ENCODE peak calls at places on chromosomes 12 and 14, in six cellular contexts. One of them, this sample, is unnamed.

GRCh38 chr14:24875203-24875840 is 174.6 kb downstream of the STXBP6 start:
- DNase-seq in H9: no peak
- DNase-seq in trophoblast cell: no peak
- DNase-seq in mesenchymal stem cell: no peak
- DNase-seq in H1: no peak
- DNase-seq in IMR-90: peak
- DNase-seq in this sample: no peak

GRCh38 chr14:70655110-70655826 is 13.6 kb downstream of the TTC9 start:
- DNase-seq in IMR-90: no peak
- DNase-seq in H1: peak
- DNase-seq in H9: peak
- DNase-seq in trophoblast cell: no peak
- DNase-seq in mesenchymal stem cell: no peak
- DNase-seq in this sample: no peak

GRCh38 chr12:65754744-65755595 is 69.3 kb upstream of the HMGA2 start:
- DNase-seq in H9: no peak
- DNase-seq in IMR-90: no peak
- DNase-seq in mesenchymal stem cell: no peak
- DNase-seq in H1: no peak
- DNase-seq in trophoblast cell: no peak
- DNase-seq in this sample: no peak

GRCh38 chr12:102010265-102010994 is 51.4 kb downstream of the WASHC3 start:
- DNase-seq in mesenchymal stem cell: no peak
- DNase-seq in IMR-90: no peak
- DNase-seq in trophoblast cell: no peak
- DNase-seq in H9: no peak
- DNase-seq in H1: no peak
- DNase-seq in this sample: no peak

GRCh38 chr14:49250109-49250508 is 336.1 kb downstream of the RPS29 start:
- DNase-seq in trophoblast cell: peak
- DNase-seq in mesenchymal stem cell: peak
- DNase-seq in H1: no peak
- DNase-seq in IMR-90: peak
- DNase-seq in H9: no peak
- DNase-seq in this sample: no peak

GRCh38 chr12:6532927-6533652 is 1.2 kb upstream of the GAPDH start:
- DNase-seq in mesenchymal stem cell: peak
- DNase-seq in IMR-90: peak
- DNase-seq in trophoblast cell: peak
- DNase-seq in H1: peak
- DNase-seq in H9: peak
- DNase-seq in this sample: no peak

GRCh38 chr12:49783917-49784676 is 42.7 kb downstream of the TMBIM6 start:
- DNase-seq in H9: no peak
- DNase-seq in IMR-90: peak
- DNase-seq in H1: no peak
- DNase-seq in trophoblast cell: peak
- DNase-seq in mesenchymal stem cell: peak
- DNase-seq in this sample: no peak

GRCh38 chr12:62766516-62766915 is 168.4 kb downstream of the PPM1H start:
- DNase-seq in H9: no peak
- DNase-seq in H1: no peak
- DNase-seq in IMR-90: no peak
- DNase-seq in mesenchymal stem cell: no peak
- DNase-seq in trophoblast cell: no peak
- DNase-seq in this sample: no peak

GRCh38 chr12:56987011-56987410 is 19.3 kb downstream of the ZBTB39 start:
- DNase-seq in trophoblast cell: no peak
- DNase-seq in mesenchymal stem cell: no peak
- DNase-seq in H9: no peak
- DNase-seq in IMR-90: no peak
- DNase-seq in H1: peak
- DNase-seq in this sample: no peak

GRCh38 chr14:68458840-68459469 is 333.9 kb downstream of the ZFP36L1 start:
- DNase-seq in mesenchymal stem cell: peak
- DNase-seq in trophoblast cell: peak
- DNase-seq in H1: no peak
- DNase-seq in IMR-90: peak
- DNase-seq in H9: peak
- DNase-seq in this sample: no peak

GRCh38 chr12:64160718-64161060 is 61.4 kb downstream of the KICS2 start:
- DNase-seq in trophoblast cell: peak
- DNase-seq in mesenchymal stem cell: no peak
- DNase-seq in IMR-90: peak
- DNase-seq in H9: no peak
- DNase-seq in H1: no peak
- DNase-seq in this sample: no peak

GRCh38 chr12:123384318-123384993 is 524 bp downstream of the KMT5A start:
- DNase-seq in mesenchymal stem cell: peak
- DNase-seq in H1: peak
- DNase-seq in trophoblast cell: peak
- DNase-seq in IMR-90: no peak
- DNase-seq in H9: no peak
- DNase-seq in this sample: no peak

GRCh38 chr12:95022477-95022876 is 19.0 kb upstream of the NDUFA12 start:
- DNase-seq in H9: no peak
- DNase-seq in H1: no peak
- DNase-seq in IMR-90: no peak
- DNase-seq in trophoblast cell: no peak
- DNase-seq in mesenchymal stem cell: no peak
- DNase-seq in this sample: no peak

GRCh38 chr14:92704036-92704804 is 44.2 kb downstream of the LGMN start:
- DNase-seq in H1: no peak
- DNase-seq in trophoblast cell: peak
- DNase-seq in H9: no peak
- DNase-seq in mesenchymal stem cell: no peak
- DNase-seq in IMR-90: no peak
- DNase-seq in this sample: no peak

GRCh38 chr12:3329361-3329760 is 161.6 kb upstream of the PRMT8 start:
- DNase-seq in H1: no peak
- DNase-seq in trophoblast cell: no peak
- DNase-seq in mesenchymal stem cell: no peak
- DNase-seq in IMR-90: no peak
- DNase-seq in H9: no peak
- DNase-seq in this sample: no peak

GRCh38 chr14:34498684-34499412 is 36.8 kb upstream of the SPTSSA start:
- DNase-seq in trophoblast cell: peak
- DNase-seq in IMR-90: peak
- DNase-seq in H1: no peak
- DNase-seq in H9: peak
- DNase-seq in mesenchymal stem cell: peak
- DNase-seq in this sample: no peak

GRCh38 chr14:30603402-30603801 is 18.7 kb upstream of the SCFD1 start:
- DNase-seq in IMR-90: no peak
- DNase-seq in H9: no peak
- DNase-seq in trophoblast cell: peak
- DNase-seq in mesenchymal stem cell: no peak
- DNase-seq in H1: no peak
- DNase-seq in this sample: no peak

GRCh38 chr12:6539276-6540134 is 5.2 kb downstream of the GAPDH start:
- DNase-seq in H1: no peak
- DNase-seq in mesenchymal stem cell: peak
- DNase-seq in IMR-90: peak
- DNase-seq in H9: peak
- DNase-seq in trophoblast cell: peak
- DNase-seq in this sample: no peak

GRCh38 chr12:17928708-17929366 is 161.2 kb downstream of the RERGL start:
- DNase-seq in H9: no peak
- DNase-seq in IMR-90: peak
- DNase-seq in mesenchymal stem cell: no peak
- DNase-seq in H1: no peak
- DNase-seq in trophoblast cell: peak
- DNase-seq in this sample: no peak

GRCh38 chr12:89988156-89988555 is 279.5 kb upstream of the ATP2B1 start:
- DNase-seq in mesenchymal stem cell: peak
- DNase-seq in trophoblast cell: no peak
- DNase-seq in H9: no peak
- DNase-seq in H1: no peak
- DNase-seq in IMR-90: peak
- DNase-seq in this sample: no peak

GRCh38 chr14:92942976-92943710 is 20.2 kb downstream of the CHGA start:
- DNase-seq in H1: no peak
- DNase-seq in mesenchymal stem cell: no peak
- DNase-seq in H9: no peak
- DNase-seq in IMR-90: no peak
- DNase-seq in trophoblast cell: no peak
- DNase-seq in this sample: no peak

GRCh38 chr14:67526676-67527459 is 6.2 kb upstream of the PLEKHH1 start:
- DNase-seq in H9: peak
- DNase-seq in IMR-90: peak
- DNase-seq in mesenchymal stem cell: peak
- DNase-seq in H1: peak
- DNase-seq in trophoblast cell: peak
- DNase-seq in this sample: no peak

GRCh38 chr14:104426771-104427125 is 152.8 kb upstream of the C14orf180 start:
- DNase-seq in trophoblast cell: no peak
- DNase-seq in H9: peak
- DNase-seq in IMR-90: no peak
- DNase-seq in mesenchymal stem cell: no peak
- DNase-seq in H1: no peak
- DNase-seq in this sample: no peak

GRCh38 chr12:109735825-109736551 is 22.4 kb downstream of the FAM222A start:
- DNase-seq in trophoblast cell: no peak
- DNase-seq in H9: peak
- DNase-seq in IMR-90: no peak
- DNase-seq in mesenchymal stem cell: no peak
- DNase-seq in H1: peak
- DNase-seq in this sample: no peak

GRCh38 chr12:5500326-5500659 is 68.4 kb downstream of the NTF3 start:
- DNase-seq in IMR-90: no peak
- DNase-seq in H1: no peak
- DNase-seq in trophoblast cell: no peak
- DNase-seq in H9: no peak
- DNase-seq in mesenchymal stem cell: no peak
- DNase-seq in this sample: no peak

GRCh38 chr12:6272300-6273208 is 37.9 kb upstream of the PLEKHG6 start:
- DNase-seq in mesenchymal stem cell: no peak
- DNase-seq in IMR-90: no peak
- DNase-seq in trophoblast cell: peak
- DNase-seq in H9: no peak
- DNase-seq in H1: no peak
- DNase-seq in this sample: no peak

GRCh38 chr12:89927226-89927698 is 218.6 kb upstream of the ATP2B1 start:
- DNase-seq in IMR-90: no peak
- DNase-seq in H9: no peak
- DNase-seq in trophoblast cell: peak
- DNase-seq in mesenchymal stem cell: no peak
- DNase-seq in H1: no peak
- DNase-seq in this sample: no peak

GRCh38 chr14:73944432-73945158 is 5.3 kb downstream of the FAM161B start:
- DNase-seq in H9: no peak
- DNase-seq in IMR-90: no peak
- DNase-seq in trophoblast cell: no peak
- DNase-seq in H1: no peak
- DNase-seq in mesenchymal stem cell: no peak
- DNase-seq in this sample: no peak

DNA sequence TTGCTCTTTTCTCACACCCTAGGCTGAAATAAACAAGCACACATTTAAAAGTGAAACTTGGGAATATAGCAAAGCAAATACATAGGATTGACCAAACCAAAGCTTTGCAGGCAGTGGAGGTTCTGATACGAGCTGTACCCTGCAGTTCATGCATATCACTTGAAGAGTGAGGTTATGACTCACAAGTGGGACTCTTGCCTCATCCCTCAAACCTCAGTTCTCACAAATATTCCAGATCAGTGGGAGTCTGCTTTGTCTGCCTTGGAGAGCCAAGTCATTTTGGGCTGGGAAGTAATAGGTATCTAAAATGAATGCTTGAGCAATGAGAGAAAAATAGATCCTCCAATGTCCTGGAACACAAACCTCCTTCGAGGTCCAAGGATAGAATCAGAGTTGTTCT is 116.4 kb downstream of the LRIG3 start:
- DNase-seq in trophoblast cell: no peak
- DNase-seq in H1: no peak
- DNase-seq in mesenchymal stem cell: peak
- DNase-seq in IMR-90: peak
- DNase-seq in H9: no peak
- DNase-seq in this sample: no peak
- H2BK120ac ChIP-seq in trophoblast cell: no peak
- H2BK120ac ChIP-seq in H1: no peak
- H2BK120ac ChIP-seq in mesenchymal stem cell: no peak
- H2BK120ac ChIP-seq in IMR-90: no peak
- H2BK120ac ChIP-seq in H9: no peak
- H2BK120ac ChIP-seq in this sample: no peak

GRCh38 chr12:124852329-124852831 is 11.3 kb downstream of the SCARB1 start:
- DNase-seq in trophoblast cell: peak
- DNase-seq in H9: no peak
- DNase-seq in mesenchymal stem cell: peak
- DNase-seq in H1: no peak
- DNase-seq in IMR-90: no peak
- DNase-seq in this sample: no peak
- H4K91ac ChIP-seq in trophoblast cell: peak
- H4K91ac ChIP-seq in H9: no peak
- H4K91ac ChIP-seq in mesenchymal stem cell: peak
- H4K91ac ChIP-seq in H1: no peak
- H4K91ac ChIP-seq in IMR-90: no peak
- H4K91ac ChIP-seq in this sample: no peak

DNA sequence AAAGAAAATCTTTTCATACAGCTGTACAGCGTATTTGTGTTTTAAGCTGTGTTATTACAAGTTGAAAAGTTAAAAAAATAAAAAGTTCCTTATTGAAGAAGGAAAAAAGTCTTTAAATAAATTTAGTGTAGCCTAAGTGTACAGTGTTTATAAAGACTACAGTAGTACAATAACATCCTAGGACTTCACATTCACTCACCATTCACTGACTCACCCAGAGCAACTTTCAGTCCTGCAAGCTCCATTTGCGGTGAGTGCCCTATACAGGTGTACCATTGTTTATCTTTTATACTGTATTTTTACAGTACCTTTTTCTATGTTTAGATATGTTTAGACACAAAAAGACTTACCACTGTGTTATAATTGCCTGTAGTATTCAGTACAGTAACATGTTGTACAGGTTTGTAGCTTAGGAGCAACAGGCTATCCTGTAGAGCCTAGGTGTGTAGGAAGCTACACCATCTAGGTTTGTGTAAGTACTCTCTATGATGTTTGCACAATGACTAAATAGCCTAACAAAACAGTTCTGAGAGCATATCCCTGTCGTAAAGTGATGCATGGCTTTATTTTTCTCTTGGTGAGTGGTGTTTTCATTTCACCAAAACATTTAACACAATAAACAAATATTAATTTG is 275.2 kb downstream of the DACT1 start:
- DNase-seq in IMR-90: peak
- DNase-seq in trophoblast cell: no peak
- DNase-seq in H9: no peak
- DNase-seq in mesenchymal stem cell: no peak
- DNase-seq in H1: no peak
- DNase-seq in this sample: no peak
- H2BK120ac ChIP-seq in IMR-90: no peak
- H2BK120ac ChIP-seq in trophoblast cell: no peak
- H2BK120ac ChIP-seq in H9: no peak
- H2BK120ac ChIP-seq in mesenchymal stem cell: no peak
- H2BK120ac ChIP-seq in H1: no peak
- H2BK120ac ChIP-seq in this sample: no peak

DNA sequence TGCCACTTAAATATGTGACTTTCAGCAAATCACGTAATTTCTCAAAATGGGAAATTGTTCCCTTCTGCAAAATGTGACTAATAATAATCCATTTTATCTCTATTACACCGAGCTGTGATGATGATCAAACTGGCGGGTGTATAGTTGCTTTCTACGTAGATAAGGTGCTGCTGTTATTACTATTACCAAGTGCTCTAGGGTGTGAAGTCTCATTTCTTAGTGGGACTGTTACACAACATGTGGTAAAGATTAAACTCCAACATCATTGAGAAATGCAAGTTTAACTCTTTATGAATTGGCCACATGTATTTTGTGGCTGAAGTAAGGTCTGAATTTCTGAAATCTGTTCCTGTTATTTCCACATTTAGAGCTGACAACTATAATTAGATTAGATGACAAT is 157.1 kb downstream of the MYRFL start:
- DNase-seq in IMR-90: no peak
- DNase-seq in H9: no peak
- DNase-seq in trophoblast cell: no peak
- DNase-seq in H1: no peak
- DNase-seq in mesenchymal stem cell: no peak
- DNase-seq in this sample: no peak
- H4K91ac ChIP-seq in IMR-90: no peak
- H4K91ac ChIP-seq in H9: no peak
- H4K91ac ChIP-seq in trophoblast cell: no peak
- H4K91ac ChIP-seq in H1: no peak
- H4K91ac ChIP-seq in mesenchymal stem cell: no peak
- H4K91ac ChIP-seq in this sample: no peak

This sample was measured in neuronal stem cell.